ENCODE peak calls at places on chromosomes 1 and 21, in eight cellular contexts. One of them, this sample, is unnamed.

GRCh38 chr1:201180901-201181300 is 9.7 kb upstream of the IGFN1 start:
- DNase-seq in fibroblast of lung: no peak
- DNase-seq in body of pancreas: no peak
- DNase-seq in cardiac muscle cell: no peak
- DNase-seq in thyroid gland: no peak
- DNase-seq in aorta: no peak
- DNase-seq in H1: no peak
- DNase-seq in pancreas: no peak
- DNase-seq in this sample: no peak

GRCh38 chr21:33403786-33404571 is 766 bp downstream of the IFNGR2 start:
- DNase-seq in aorta: peak; percentile 92
- DNase-seq in body of pancreas: peak; percentile 61
- DNase-seq in H1: peak; percentile 77
- DNase-seq in pancreas: peak; percentile 79
- DNase-seq in thyroid gland: peak; percentile 76
- DNase-seq in fibroblast of lung: peak; percentile 58
- DNase-seq in cardiac muscle cell: peak; percentile 60
- DNase-seq in this sample: peak; percentile 61

GRCh38 chr1:109620396-109620817 is 770 bp downstream of the AMPD2 start:
- DNase-seq in cardiac muscle cell: peak; percentile 75
- DNase-seq in H1: no peak
- DNase-seq in pancreas: peak; percentile 64
- DNase-seq in thyroid gland: peak; percentile 44
- DNase-seq in fibroblast of lung: peak; percentile 61
- DNase-seq in body of pancreas: no peak
- DNase-seq in aorta: no peak
- DNase-seq in this sample: no peak

GRCh38 chr1:65691962-65692361 is 100.7 kb upstream of the PDE4B start:
- DNase-seq in cardiac muscle cell: peak; percentile 44
- DNase-seq in fibroblast of lung: no peak
- DNase-seq in body of pancreas: no peak
- DNase-seq in pancreas: no peak
- DNase-seq in thyroid gland: no peak
- DNase-seq in aorta: no peak
- DNase-seq in H1: no peak
- DNase-seq in this sample: no peak

GRCh38 chr21:39860600-39860999 is 6.6 kb upstream of the PCP4 start:
- DNase-seq in aorta: no peak
- DNase-seq in fibroblast of lung: no peak
- DNase-seq in cardiac muscle cell: no peak
- DNase-seq in pancreas: no peak
- DNase-seq in H1: no peak
- DNase-seq in body of pancreas: no peak
- DNase-seq in thyroid gland: no peak
- DNase-seq in this sample: no peak

GRCh38 chr1:230936475-230936874 is 42.2 kb downstream of the TTC13 start:
- DNase-seq in pancreas: no peak
- DNase-seq in thyroid gland: no peak
- DNase-seq in body of pancreas: no peak
- DNase-seq in fibroblast of lung: no peak
- DNase-seq in aorta: no peak
- DNase-seq in cardiac muscle cell: no peak
- DNase-seq in H1: no peak
- DNase-seq in this sample: no peak

GRCh38 chr21:42829417-42829816 is 49.9 kb downstream of the WDR4 start:
- DNase-seq in fibroblast of lung: no peak
- DNase-seq in pancreas: no peak
- DNase-seq in aorta: no peak
- DNase-seq in cardiac muscle cell: no peak
- DNase-seq in body of pancreas: no peak
- DNase-seq in thyroid gland: no peak
- DNase-seq in H1: peak; percentile 37
- DNase-seq in this sample: peak; percentile 28

GRCh38 chr1:54686155-54686554 is 29.5 kb upstream of the TTC4 start:
- DNase-seq in pancreas: no peak
- DNase-seq in cardiac muscle cell: no peak
- DNase-seq in thyroid gland: no peak
- DNase-seq in H1: no peak
- DNase-seq in fibroblast of lung: no peak
- DNase-seq in aorta: no peak
- DNase-seq in body of pancreas: no peak
- DNase-seq in this sample: no peak

GRCh38 chr1:201828451-201828819 is 522 bp upstream of the IPO9 start:
- DNase-seq in cardiac muscle cell: peak; percentile 26
- DNase-seq in aorta: no peak
- DNase-seq in H1: no peak
- DNase-seq in thyroid gland: no peak
- DNase-seq in fibroblast of lung: peak; percentile 43
- DNase-seq in pancreas: no peak
- DNase-seq in body of pancreas: no peak
- DNase-seq in this sample: no peak

GRCh38 chr1:6033986-6034749 is 11.5 kb upstream of the KCNAB2 start:
- DNase-seq in pancreas: peak; percentile 81
- DNase-seq in fibroblast of lung: no peak
- DNase-seq in thyroid gland: peak; percentile 51
- DNase-seq in H1: peak; percentile 95
- DNase-seq in cardiac muscle cell: peak; percentile 30
- DNase-seq in aorta: no peak
- DNase-seq in body of pancreas: peak; percentile 57
- DNase-seq in this sample: peak; percentile 72

GRCh38 chr1:196344462-196344861 is 263.8 kb downstream of the KCNT2 start:
- DNase-seq in fibroblast of lung: no peak
- DNase-seq in body of pancreas: no peak
- DNase-seq in aorta: no peak
- DNase-seq in thyroid gland: no peak
- DNase-seq in cardiac muscle cell: no peak
- DNase-seq in pancreas: no peak
- DNase-seq in H1: no peak
- DNase-seq in this sample: no peak

DNA sequence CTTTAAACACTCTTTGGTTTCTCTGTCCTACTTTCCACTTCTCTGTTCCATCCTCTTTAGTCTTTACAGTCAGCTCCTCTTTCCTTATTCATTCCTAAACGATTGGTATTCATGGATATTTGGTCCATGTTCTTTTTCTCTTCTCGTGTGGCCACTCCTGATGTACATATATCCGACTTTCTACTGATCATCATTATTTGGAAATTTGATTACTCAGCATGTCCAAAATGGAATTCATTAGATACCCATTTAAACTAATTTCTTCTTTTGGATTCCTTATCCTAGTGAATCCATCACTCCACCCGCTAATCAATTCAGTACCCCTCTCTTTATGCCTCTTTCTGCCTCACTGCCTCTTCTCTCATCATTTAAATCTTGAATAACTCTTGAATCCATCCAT is 43.8 kb upstream of the TNFSF18 start:
- DNase-seq in cardiac muscle cell: no peak
- DNase-seq in fibroblast of lung: no peak
- DNase-seq in pancreas: no peak
- DNase-seq in thyroid gland: no peak
- DNase-seq in body of pancreas: no peak
- DNase-seq in H1: no peak
- DNase-seq in aorta: no peak
- DNase-seq in this sample: no peak
- H3K4me3 ChIP-seq in cardiac muscle cell: no peak overlapping the region
- H3K4me3 ChIP-seq in fibroblast of lung: no peak overlapping the region
- H3K4me3 ChIP-seq in pancreas: no peak overlapping the region
- H3K4me3 ChIP-seq in thyroid gland: no peak overlapping the region
- H3K4me3 ChIP-seq in body of pancreas: no peak overlapping the region
- H3K4me3 ChIP-seq in H1: no peak overlapping the region
- H3K4me3 ChIP-seq in aorta: no peak overlapping the region
- H3K4me3 ChIP-seq in this sample: no peak overlapping the region

GRCh38 chr1:56507925-56508522 is 71.3 kb downstream of the PLPP3 start:
- DNase-seq in pancreas: no peak
- DNase-seq in thyroid gland: no peak
- DNase-seq in cardiac muscle cell: no peak
- DNase-seq in fibroblast of lung: no peak
- DNase-seq in body of pancreas: no peak
- DNase-seq in aorta: no peak
- DNase-seq in H1: no peak
- DNase-seq in this sample: no peak

GRCh38 chr1:56511323-56511722 is 68.0 kb downstream of the PLPP3 start:
- DNase-seq in thyroid gland: no peak
- DNase-seq in body of pancreas: no peak
- DNase-seq in H1: no peak
- DNase-seq in fibroblast of lung: no peak
- DNase-seq in cardiac muscle cell: no peak
- DNase-seq in aorta: no peak
- DNase-seq in pancreas: no peak
- DNase-seq in this sample: no peak

GRCh38 chr1:56510642-56511021 is 68.7 kb downstream of the PLPP3 start:
- DNase-seq in fibroblast of lung: no peak
- DNase-seq in H1: no peak
- DNase-seq in cardiac muscle cell: no peak
- DNase-seq in thyroid gland: no peak
- DNase-seq in aorta: no peak
- DNase-seq in body of pancreas: no peak
- DNase-seq in pancreas: no peak
- DNase-seq in this sample: no peak

GRCh38 chr1:56508523-56508983 is 70.8 kb downstream of the PLPP3 start:
- DNase-seq in cardiac muscle cell: peak; percentile 62
- DNase-seq in aorta: no peak
- DNase-seq in pancreas: peak; percentile 73
- DNase-seq in body of pancreas: peak; percentile 86
- DNase-seq in thyroid gland: peak; percentile 63
- DNase-seq in H1: no peak
- DNase-seq in fibroblast of lung: peak; percentile 16
- DNase-seq in this sample: no peak

GRCh38 chr1:56509713-56510641 is 69.4 kb downstream of the PLPP3 start:
- DNase-seq in thyroid gland: no peak
- DNase-seq in body of pancreas: no peak
- DNase-seq in cardiac muscle cell: no peak
- DNase-seq in fibroblast of lung: no peak
- DNase-seq in aorta: no peak
- DNase-seq in H1: no peak
- DNase-seq in pancreas: no peak
- DNase-seq in this sample: no peak
- H3K36me3 ChIP-seq in thyroid gland: peaks cover 67% of the 10 kb centered on the region
- H3K36me3 ChIP-seq in body of pancreas: no peaks in the 10 kb centered on the region
- H3K36me3 ChIP-seq in cardiac muscle cell: peaks cover 15% of the 10 kb centered on the region
- H3K36me3 ChIP-seq in fibroblast of lung: peaks cover 50% of the 10 kb centered on the region
- H3K36me3 ChIP-seq in aorta: peaks cover 10% of the 10 kb centered on the region
- H3K36me3 ChIP-seq in H1: peaks cover 49% of the 10 kb centered on the region
- H3K36me3 ChIP-seq in pancreas: peaks cover 15% of the 10 kb centered on the region
- H3K36me3 ChIP-seq in this sample: no peaks in the 10 kb centered on the region

GRCh38 chr21:28299946-28300345 is 692.7 kb downstream of the LTN1 start:
- DNase-seq in fibroblast of lung: no peak
- DNase-seq in aorta: no peak
- DNase-seq in H1: no peak
- DNase-seq in thyroid gland: no peak
- DNase-seq in body of pancreas: no peak
- DNase-seq in cardiac muscle cell: no peak
- DNase-seq in pancreas: no peak
- DNase-seq in this sample: no peak

GRCh38 chr21:28294046-28294445 is 698.6 kb downstream of the LTN1 start:
- DNase-seq in pancreas: no peak
- DNase-seq in fibroblast of lung: peak; percentile 59
- DNase-seq in aorta: no peak
- DNase-seq in H1: no peak
- DNase-seq in thyroid gland: no peak
- DNase-seq in body of pancreas: no peak
- DNase-seq in cardiac muscle cell: peak; percentile 83
- DNase-seq in this sample: no peak

DNA sequence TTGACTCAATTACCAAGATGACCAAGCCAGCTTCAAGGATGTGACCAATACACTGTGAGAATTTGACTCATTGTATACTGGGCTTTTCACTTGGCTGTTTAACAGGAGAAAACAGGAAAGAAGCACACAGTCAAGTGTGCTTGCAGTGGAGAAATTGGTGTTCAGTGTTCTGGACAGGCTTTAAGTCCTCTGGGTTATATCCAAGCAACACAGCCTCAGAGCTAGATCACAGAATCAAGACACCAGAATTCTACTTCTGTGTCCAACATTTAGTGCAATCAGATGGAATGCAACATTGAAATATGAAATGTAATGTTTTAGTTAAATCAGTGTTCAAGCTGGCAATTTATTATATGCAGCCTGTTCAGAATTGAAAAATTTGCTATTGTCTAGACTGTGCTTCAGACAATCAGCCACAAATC is 694.4 kb downstream of the LTN1 start:
- DNase-seq in thyroid gland: no peak
- DNase-seq in pancreas: no peak
- DNase-seq in H1: no peak
- DNase-seq in aorta: no peak
- DNase-seq in body of pancreas: no peak
- DNase-seq in fibroblast of lung: peak; percentile 77
- DNase-seq in cardiac muscle cell: peak; percentile 27
- DNase-seq in this sample: no peak
- H3K9me3 ChIP-seq in thyroid gland: no peaks in the 10 kb centered on the region
- H3K9me3 ChIP-seq in pancreas: peaks cover 4% of the 10 kb centered on the region
- H3K9me3 ChIP-seq in H1: peaks cover 3% of the 10 kb centered on the region
- H3K9me3 ChIP-seq in aorta: no peaks in the 10 kb centered on the region
- H3K9me3 ChIP-seq in body of pancreas: no peaks in the 10 kb centered on the region
- H3K9me3 ChIP-seq in fibroblast of lung: no peaks in the 10 kb centered on the region
- H3K9me3 ChIP-seq in cardiac muscle cell: no peaks in the 10 kb centered on the region
- H3K9me3 ChIP-seq in this sample: no peaks in the 10 kb centered on the region

GRCh38 chr1:37319284-37319683 is 155.1 kb upstream of the ZC3H12A start:
- DNase-seq in cardiac muscle cell: no peak
- DNase-seq in body of pancreas: no peak
- DNase-seq in thyroid gland: no peak
- DNase-seq in aorta: peak; percentile 36
- DNase-seq in pancreas: no peak
- DNase-seq in H1: no peak
- DNase-seq in fibroblast of lung: no peak
- DNase-seq in this sample: no peak

GRCh38 chr1:37318490-37318889 is 155.9 kb upstream of the ZC3H12A start:
- DNase-seq in fibroblast of lung: no peak
- DNase-seq in thyroid gland: no peak
- DNase-seq in pancreas: no peak
- DNase-seq in H1: no peak
- DNase-seq in cardiac muscle cell: no peak
- DNase-seq in body of pancreas: no peak
- DNase-seq in aorta: peak; percentile 65
- DNase-seq in this sample: no peak

GRCh38 chr1:37317870-37318431 is 156.4 kb upstream of the ZC3H12A start:
- DNase-seq in thyroid gland: peak; percentile 57
- DNase-seq in H1: no peak
- DNase-seq in fibroblast of lung: no peak
- DNase-seq in cardiac muscle cell: no peak
- DNase-seq in aorta: peak; percentile 62
- DNase-seq in pancreas: no peak
- DNase-seq in body of pancreas: no peak
- DNase-seq in this sample: no peak

DNA sequence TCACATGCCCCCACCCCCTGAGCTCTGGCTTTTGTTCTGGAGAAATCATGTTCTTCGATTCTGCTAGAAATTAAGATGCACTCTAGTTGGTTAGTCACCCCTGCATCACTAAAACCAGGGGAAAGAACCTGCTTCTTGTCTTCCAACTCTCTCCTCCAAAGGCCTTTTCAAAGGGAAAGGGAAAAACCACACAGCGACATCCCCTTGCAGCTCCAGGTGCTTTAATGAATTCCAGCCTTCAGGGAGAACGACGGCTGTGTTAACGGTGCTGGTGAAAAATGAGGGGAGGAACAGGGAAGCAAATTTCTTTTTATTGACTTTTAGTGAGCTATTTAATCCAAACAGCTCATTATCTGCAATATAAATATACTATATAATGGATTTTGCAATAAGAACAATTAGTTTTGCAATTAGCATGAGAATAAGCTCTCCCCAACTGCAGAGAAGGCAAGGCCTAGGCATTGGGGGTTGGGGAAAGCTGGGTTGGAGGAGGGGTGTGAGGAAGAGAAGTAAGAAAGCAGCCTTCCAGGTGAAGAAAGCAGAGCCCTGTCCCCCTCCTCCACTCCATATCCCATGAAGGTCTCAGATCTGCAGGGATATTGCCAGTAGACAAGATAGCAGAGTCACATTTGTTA is 159.0 kb upstream of the ZC3H12A start:
- DNase-seq in cardiac muscle cell: no peak
- DNase-seq in body of pancreas: no peak
- DNase-seq in fibroblast of lung: no peak
- DNase-seq in aorta: no peak
- DNase-seq in H1: no peak
- DNase-seq in pancreas: no peak
- DNase-seq in thyroid gland: no peak
- DNase-seq in this sample: no peak
- H3K4me3 ChIP-seq in cardiac muscle cell: no peak overlapping the region
- H3K4me3 ChIP-seq in body of pancreas: no peak overlapping the region
- H3K4me3 ChIP-seq in fibroblast of lung: no peak overlapping the region
- H3K4me3 ChIP-seq in aorta: no peak overlapping the region
- H3K4me3 ChIP-seq in H1: no peak overlapping the region
- H3K4me3 ChIP-seq in pancreas: no peak overlapping the region
- H3K4me3 ChIP-seq in thyroid gland: no peak overlapping the region
- H3K4me3 ChIP-seq in this sample: no peak overlapping the region

This sample was measured in Peyer's patch.